ENCODE peak calls at places on chromosomes 6 and 20, in seven cellular contexts. Q is NCI-H1092, H is natural killer cell, M is foreskin fibroblast, S is EH, P is epithelial cell of prostate, J is Caki2. T is an unnamed sample.

GRCh38 chr6:20542927-20543602 is 8.8 kb downstream of the CDKAL1 start:
- DNase-seq in H (no peak), M (peak), P (peak), J (peak), Q (no peak), S (peak), T (no peak)

GRCh38 chr20:33995053-33995816 is 1.5 kb downstream of the RALY start:
- DNase-seq in S (peak), M (no peak), P (no peak), Q (no peak), J (no peak), H (no peak), T (no peak)

GRCh38 chr20:57391439-57392129 is 388 bp downstream of the RBM38 start:
- DNase-seq in S (peak), P (no peak), H (no peak), M (no peak), J (no peak), Q (no peak), T (peak)

GRCh38 chr6:135451617-135452190 is 45.8 kb downstream of the AHI1 start:
- DNase-seq in M (no peak), P (no peak), S (peak), H (no peak), J (peak), Q (no peak), T (no peak)

GRCh38 chr20:57153238-57153905 is 113.1 kb downstream of the BMP7 start:
- DNase-seq in S (no peak), J (no peak), H (no peak), M (no peak), P (no peak), Q (no peak), T (no peak)

GRCh38 chr6:92820531-92820930 is 598.8 kb downstream of the EPHA7 start:
- DNase-seq in H (no peak), S (no peak), P (no peak), J (no peak), M (no peak), Q (no peak), T (no peak)

GRCh38 chr20:2295886-2296544 is at the start of gene TGM3:
- DNase-seq in S (no peak), H (no peak), P (no peak), M (no peak), J (no peak), Q (no peak), T (no peak)

GRCh38 chr6:34018961-34019606 is 126.8 kb downstream of the GRM4 start:
- DNase-seq in J (no peak), Q (no peak), S (no peak), M (no peak), H (no peak), P (no peak), T (peak)

GRCh38 chr20:53032021-53033001 is 60.2 kb downstream of the TSHZ2 start:
- DNase-seq in H (no peak), P (peak), J (no peak), M (no peak), S (no peak), Q (no peak), T (no peak)

GRCh38 chr20:37510226-37510625 is 10.8 kb upstream of the NNAT start:
- DNase-seq in M (no peak), Q (no peak), P (no peak), J (no peak), S (no peak), H (no peak), T (no peak)

GRCh38 chr6:17098538-17098937 is 3.3 kb upstream of the STMND1 start:
- DNase-seq in P (no peak), J (no peak), H (no peak), Q (no peak), S (peak), M (no peak), T (no peak)

GRCh38 chr6:73180718-73181619 is 44.3 kb downstream of the KHDC1L start:
- DNase-seq in J (peak), S (peak), P (no peak), H (no peak), M (peak), Q (no peak), T (no peak)

GRCh38 chr6:5285081-5285480 is 23.8 kb downstream of the FARS2 start:
- DNase-seq in H (no peak), Q (no peak), M (no peak), P (no peak), J (no peak), S (no peak), T (no peak)

GRCh38 chr20:25083773-25084615 is 2.1 kb upstream of the VSX1 start:
- DNase-seq in P (no peak), M (no peak), Q (no peak), H (no peak), S (peak), J (no peak), T (no peak)

GRCh38 chr6:147449405-147450161 is 58.9 kb upstream of the SAMD5 start:
- DNase-seq in J (no peak), H (no peak), P (no peak), M (no peak), Q (no peak), S (peak), T (no peak)

GRCh38 chr6:112337209-112337638 is 9.9 kb upstream of the RFPL4B start:
- DNase-seq in M (peak), S (peak), P (no peak), H (no peak), J (peak), Q (peak), T (no peak)

GRCh38 chr6:109457596-109457996 is 2.0 kb upstream of the MICAL1 start:
- DNase-seq in J (no peak), M (no peak), H (no peak), S (peak), Q (no peak), P (no peak), T (no peak)

GRCh38 chr6:45718901-45719300 is 296.8 kb downstream of the CLIC5 start:
- DNase-seq in H (no peak), M (peak), Q (no peak), P (no peak), S (peak), J (no peak), T (no peak)

GRCh38 chr6:108293527-108294296 is 1.1 kb upstream of the AFG1L start:
- DNase-seq in S (no peak), P (no peak), H (no peak), J (no peak), M (no peak), Q (no peak), T (no peak)